ENCODE peak calls at places on chromosomes 5 and 9, in seven cellular contexts. Y, F, I, O, X, T and B are unnamed samples.

GRCh38 chr5:127867006-127867788 is 164.0 kb downstream of the CCDC192 start:
- DNase-seq in X (no peak), O (no peak), Y (no peak), T (no peak), F (no peak), I (no peak), B (no peak)

GRCh38 chr5:89534331-89534730 is 651.3 kb upstream of the MEF2C start:
- DNase-seq in F (no peak), I (no peak), O (peak), X (no peak), Y (peak), T (no peak), B (no peak)

GRCh38 chr9:96126321-96126881 is 175.6 kb downstream of the HSD17B3 start:
- DNase-seq in O (no peak), X (no peak), F (no peak), I (no peak), Y (no peak), T (no peak), B (no peak)

GRCh38 chr5:168334161-168335094 is 43.0 kb downstream of the WWC1 start:
- DNase-seq in O (peak), I (no peak), F (peak), X (no peak), T (no peak), Y (no peak), B (no peak)

GRCh38 chr5:77143998-77144836 is 57.1 kb upstream of the ZBED3 start:
- DNase-seq in I (peak), Y (peak), O (peak), T (peak), F (peak), X (peak), B (no peak)

GRCh38 chr9:12930906-12931305 is 156.1 kb downstream of the LURAP1L start:
- DNase-seq in I (no peak), X (no peak), T (no peak), F (no peak), Y (no peak), O (peak), B (no peak)

GRCh38 chr5:81751836-81752643 is 1.1 kb upstream of the SSBP2 start:
- DNase-seq in T (no peak), X (no peak), O (no peak), Y (no peak), F (peak), I (no peak), B (peak)

GRCh38 chr5:1140188-1140817 is 28.4 kb upstream of the SLC12A7 start:
- DNase-seq in O (peak), T (peak), F (peak), X (peak), Y (no peak), I (peak), B (peak)

GRCh38 chr5:134527961-134528424 is 2.5 kb downstream of the JADE2 start:
- DNase-seq in Y (no peak), F (no peak), X (no peak), T (no peak), O (no peak), I (no peak), B (no peak)

GRCh38 chr5:1020461-1020961 is 11.9 kb downstream of the NKD2 start:
- DNase-seq in O (no peak), X (no peak), I (no peak), Y (no peak), F (no peak), T (no peak), B (no peak)

GRCh38 chr9:101312661-101313060 is 72.1 kb downstream of the BAAT start:
- DNase-seq in X (no peak), I (no peak), T (no peak), F (no peak), Y (no peak), O (no peak), B (no peak)

GRCh38 chr9:69637193-69637592 is 35.0 kb downstream of the APBA1 start:
- DNase-seq in F (no peak), O (no peak), Y (no peak), X (no peak), I (no peak), T (no peak), B (no peak)

GRCh38 chr9:69861011-69861410 is 40.4 kb downstream of the CFAP95 start:
- DNase-seq in O (no peak), F (no peak), X (no peak), T (no peak), I (no peak), Y (no peak), B (no peak)

GRCh38 chr5:148807845-148808244 is 18.6 kb upstream of the ADRB2 start:
- DNase-seq in Y (no peak), X (peak), T (no peak), O (no peak), F (no peak), I (no peak), B (peak)

GRCh38 chr5:37664551-37664950 is 175.3 kb downstream of the GDNF start:
- DNase-seq in Y (no peak), O (no peak), I (no peak), T (no peak), X (no peak), F (no peak), B (no peak)

GRCh38 chr5:38916802-38917201 is 71.0 kb downstream of the OSMR start:
- DNase-seq in X (no peak), I (no peak), F (no peak), Y (no peak), T (no peak), O (no peak), B (no peak)

GRCh38 chr9:109241931-109242330 is 74.9 kb upstream of the FRRS1L start:
- DNase-seq in Y (no peak), T (no peak), O (no peak), X (no peak), F (no peak), I (no peak), B (no peak)

GRCh38 chr5:165525268-165525667 is 2019.8 kb downstream of the MAT2B start:
- DNase-seq in T (no peak), X (no peak), Y (no peak), I (no peak), O (no peak), F (no peak), B (no peak)

GRCh38 chr9:98248737-98249474 is 6.5 kb downstream of the TBC1D2 start:
- DNase-seq in I (peak), F (no peak), Y (peak), X (peak), T (no peak), O (peak), B (no peak)

GRCh38 chr5:175465282-175465681 is 13.1 kb upstream of the SFXN1 start:
- DNase-seq in X (no peak), Y (no peak), F (no peak), O (no peak), T (no peak), I (no peak), B (no peak)